ENCODE peak calls at places on chromosomes 13 and 19, in seven cellular contexts. N is GM23248, O is OCI-LY7, Y is SK-N-SH, I is HCT116, D is neural progenitor cell, S is GM23338. L is an unnamed sample.

GRCh38 chr13:43572601-43573360 is 214.0 kb downstream of the ENOX1 start:
- DNase-seq in N (peak), O (no peak), Y (no peak), I (no peak), D (peak), S (no peak), L (peak)

GRCh38 chr13:26946675-26947342 is 186.2 kb upstream of the GPR12 start:
- DNase-seq in N (peak), O (peak), Y (peak), I (peak), D (peak), S (peak), L (peak)

GRCh38 chr13:97174638-97175037 is 47.5 kb upstream of the MBNL2 start:
- DNase-seq in N (peak), O (no peak), Y (no peak), I (no peak), D (no peak), S (no peak), L (no peak)

GRCh38 chr19:28258794-28259193 is 954.2 kb downstream of the UQCRFS1 start:
- DNase-seq in N (no peak), O (no peak), Y (no peak), I (no peak), D (no peak), S (no peak), L (no peak)

GRCh38 chr13:110108348-110109139 is 198.4 kb downstream of the COL4A1 start:
- DNase-seq in N (peak), O (no peak), Y (peak), I (peak), D (peak), S (peak), L (peak)

GRCh38 chr13:98509271-98510155 is 67.4 kb downstream of the STK24 start:
- DNase-seq in N (peak), O (no peak), Y (no peak), I (peak), D (no peak), S (no peak), L (peak)

GRCh38 chr13:76622336-76623045 is 263.7 kb downstream of the KCTD12 start:
- DNase-seq in N (no peak), O (no peak), Y (peak), I (no peak), D (peak), S (no peak), L (no peak)

GRCh38 chr13:37656247-37656940 is 57.8 kb upstream of the POSTN start:
- DNase-seq in N (peak), O (no peak), Y (no peak), I (no peak), D (no peak), S (no peak), L (peak)

GRCh38 chr19:31338069-31338767 is 11.0 kb downstream of the TSHZ3 start:
- DNase-seq in N (peak), O (peak), Y (peak), I (no peak), D (peak), S (peak), L (no peak)

DNA sequence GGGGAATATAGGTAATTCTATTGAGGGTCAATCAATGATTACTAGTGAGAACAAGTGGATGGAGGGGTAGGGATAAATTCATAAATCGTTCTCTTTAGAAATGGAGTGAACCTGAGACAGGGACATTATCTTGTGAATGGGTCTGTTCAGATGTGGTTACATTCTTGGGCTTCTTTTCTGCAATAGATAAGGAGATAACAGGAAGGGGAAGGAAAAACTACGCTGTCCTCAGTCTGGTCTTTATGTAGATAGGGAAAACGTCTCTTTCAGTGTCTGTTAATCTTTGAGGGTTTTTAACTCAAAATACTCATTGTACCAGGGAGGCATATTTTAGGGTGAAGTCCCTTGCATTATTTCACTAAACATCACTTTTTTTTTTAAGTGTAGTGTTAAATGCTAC is 266.7 kb upstream of the MAB21L1 start:
- DNase-seq in N (no peak), O (no peak), Y (no peak), I (no peak), D (no peak), S (no peak), L (no peak)
- H3K4me2 ChIP-seq in N (no peak), O (no peak), Y (no peak), I (no peak), D (no peak), S (no peak), L (no peak)

GRCh38 chr13:82010780-82011179 is 1669.9 kb upstream of the SPRY2 start:
- DNase-seq in N (no peak), O (no peak), Y (no peak), I (no peak), D (no peak), S (no peak), L (peak)
- H3K27ac ChIP-seq in N (no peak), O (no peak), Y (no peak), I (no peak), D (no peak), S (no peak), L (no peak)

DNA sequence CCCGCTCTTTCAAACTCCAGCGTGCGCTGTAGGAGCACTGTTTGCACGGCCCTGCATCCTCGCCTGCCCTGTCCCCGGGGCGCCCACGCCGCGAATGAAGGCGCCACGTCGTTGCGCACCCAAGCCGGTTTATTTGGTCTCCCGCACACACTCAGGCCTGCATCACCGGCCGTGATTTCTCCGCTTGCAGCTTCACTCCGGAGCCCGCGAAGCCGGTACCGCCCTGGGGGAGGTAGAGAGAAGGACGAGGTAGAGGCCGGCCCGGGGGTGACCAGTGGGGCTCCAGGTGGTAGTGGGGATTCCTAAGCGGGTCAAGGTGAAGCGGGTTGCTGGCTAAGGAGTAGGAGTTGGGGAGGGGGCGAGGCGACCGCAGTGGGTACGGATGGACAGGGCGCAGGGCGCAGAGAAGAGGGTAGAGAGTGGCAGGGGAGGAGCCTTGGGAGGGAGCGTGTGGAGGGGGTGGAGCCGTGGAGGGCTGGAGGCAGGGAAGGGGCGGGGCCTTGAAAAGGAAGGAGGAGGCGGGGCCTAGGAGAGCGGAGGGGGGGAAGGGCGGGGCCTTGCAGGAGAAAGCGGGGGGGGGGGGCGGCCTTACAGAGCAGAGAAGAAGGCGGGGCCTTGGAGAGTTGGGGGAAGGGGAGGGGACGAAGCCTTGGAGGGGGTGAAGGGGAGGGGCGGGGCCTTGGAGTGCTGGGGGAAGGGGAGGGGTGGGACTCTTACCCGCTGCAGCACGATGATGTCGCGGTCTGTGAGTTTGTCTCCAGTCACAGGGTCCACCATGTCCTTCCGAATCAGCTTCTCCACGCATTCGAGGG is 24.6 kb downstream of the NOSIP start:
- DNase-seq in N (peak), O (peak), Y (peak), I (peak), D (peak), S (peak), L (peak)
- TF ChIP-seq EZH2phosphoT487 in N (no peak), O (no peak), Y (no peak), I (no peak), D (no peak), S (no peak), L (no peak)

GRCh38 chr19:3287814-3288213 is 63.4 kb downstream of the CELF5 start:
- DNase-seq in N (no peak), O (no peak), Y (peak), I (no peak), D (no peak), S (no peak), L (no peak)
- H3K4me2 ChIP-seq in N (no peak), O (no peak), Y (no peak), I (no peak), D (no peak), S (no peak), L (no peak)

GRCh38 chr13:50386527-50387123 is 371.4 kb downstream of the KCNRG start:
- DNase-seq in N (peak), O (no peak), Y (no peak), I (no peak), D (peak), S (peak), L (peak)
- H3K27ac ChIP-seq in N (no peak), O (no peak), Y (no peak), I (no peak), D (peak), S (peak), L (no peak)

DNA sequence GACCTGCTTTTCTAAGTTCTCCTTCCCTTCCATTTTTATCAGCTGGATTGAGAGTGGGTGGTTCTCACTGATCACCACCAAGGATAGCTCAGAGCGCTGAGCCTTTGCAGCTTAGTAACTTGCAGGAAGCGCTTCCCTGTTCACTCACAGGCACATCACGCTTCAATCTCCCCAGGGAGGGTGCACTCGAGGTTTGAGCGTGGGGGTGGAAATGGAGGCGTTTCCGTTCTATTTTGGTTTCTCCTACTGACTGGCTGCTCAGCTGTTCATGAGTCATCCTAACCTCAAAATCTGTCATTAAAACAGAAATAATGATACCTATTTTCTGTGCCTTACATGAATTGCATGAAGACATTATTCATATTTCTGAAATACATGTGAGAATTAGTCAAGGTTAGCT is 292.1 kb downstream of the SPRY2 start:
- DNase-seq in N (peak), O (peak), Y (no peak), I (peak), D (peak), S (peak), L (peak)
- TF ChIP-seq EZH2phosphoT487 in N (no peak), O (no peak), Y (no peak), I (no peak), D (no peak), S (no peak), L (no peak)

DNA sequence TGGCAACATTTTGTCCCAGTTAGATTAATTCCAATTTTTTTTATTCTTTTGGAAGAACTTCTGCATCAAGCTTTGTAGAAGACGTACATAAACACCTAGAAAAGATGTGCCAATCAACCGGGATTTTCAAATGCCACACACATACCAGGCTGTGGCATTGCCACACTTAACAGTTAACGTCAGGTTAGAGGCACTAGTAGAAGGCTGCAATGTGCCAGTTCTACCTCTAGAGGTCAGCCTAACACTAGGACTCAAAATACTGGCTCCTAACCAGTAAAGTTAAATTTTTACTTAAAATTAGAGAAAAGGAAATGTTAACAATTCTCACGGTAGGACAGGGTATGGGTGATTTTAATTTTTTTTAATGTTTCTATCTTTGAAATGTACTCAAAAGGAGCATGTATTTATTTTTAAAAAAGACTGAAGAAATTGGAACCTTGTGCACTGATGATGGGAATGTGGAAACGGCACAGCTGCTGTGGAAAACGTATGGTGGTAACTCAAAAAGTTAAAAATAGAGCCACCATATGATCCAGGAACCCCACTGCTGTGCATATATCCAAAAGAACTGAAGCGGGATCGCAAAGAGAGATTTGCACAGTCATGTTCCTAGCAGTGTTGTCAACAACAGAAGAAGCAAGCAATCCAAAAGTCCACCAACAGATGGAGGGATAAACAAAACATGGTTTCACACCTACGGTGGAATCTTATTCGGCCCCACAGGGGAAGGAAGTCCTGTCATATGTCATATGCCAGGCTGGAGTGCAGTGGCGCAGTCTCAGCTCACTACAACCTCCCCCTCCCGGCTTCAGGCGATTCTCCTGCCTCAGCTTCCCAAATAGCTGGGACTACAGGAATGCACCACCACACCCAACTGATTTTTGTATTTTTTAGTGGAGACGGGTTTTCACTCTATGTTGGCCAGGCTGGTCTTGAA is 30.3 kb downstream of the CRYL1 start:
- DNase-seq in N (peak), O (peak), Y (peak), I (peak), D (peak), S (peak), L (peak)
- H3K4me2 ChIP-seq in N (peak), O (no peak), Y (no peak), I (no peak), D (no peak), S (no peak), L (no peak)